ENCODE peak calls at places on chromosomes 1 and 21, in four cellular contexts. One of them, this sample, is unnamed.

GRCh38 chr1:1917995-1918900 is 831 bp downstream of the TMEM52 start:
- DNase-seq in foreskin fibroblast: no peak
- DNase-seq in hepatocyte: peak
- DNase-seq in uterus: no peak
- DNase-seq in this sample: no peak

GRCh38 chr1:54355931-54356679 is 50.1 kb downstream of the SSBP3 start:
- DNase-seq in foreskin fibroblast: no peak
- DNase-seq in hepatocyte: peak
- DNase-seq in uterus: no peak
- DNase-seq in this sample: no peak

GRCh38 chr1:61921435-61921834 is 179.2 kb downstream of the PATJ start:
- DNase-seq in foreskin fibroblast: peak
- DNase-seq in hepatocyte: no peak
- DNase-seq in uterus: no peak
- DNase-seq in this sample: no peak

GRCh38 chr1:112849425-112849966 is 106.5 kb downstream of the SLC16A1 start:
- DNase-seq in foreskin fibroblast: peak
- DNase-seq in hepatocyte: peak
- DNase-seq in uterus: no peak
- DNase-seq in this sample: no peak

GRCh38 chr1:31696246-31696645 is 7.6 kb downstream of the COL16A1 start:
- DNase-seq in foreskin fibroblast: no peak
- DNase-seq in hepatocyte: no peak
- DNase-seq in uterus: no peak
- DNase-seq in this sample: no peak

GRCh38 chr1:15882665-15883064 is 35.2 kb downstream of the SPEN start:
- DNase-seq in foreskin fibroblast: no peak
- DNase-seq in hepatocyte: no peak
- DNase-seq in uterus: no peak
- DNase-seq in this sample: no peak

GRCh38 chr1:165891461-165891860 is 64.0 kb downstream of the UCK2 start:
- DNase-seq in foreskin fibroblast: no peak
- DNase-seq in hepatocyte: no peak
- DNase-seq in uterus: no peak
- DNase-seq in this sample: no peak

GRCh38 chr21:33936221-33937038 is 20.8 kb upstream of the ATP5PO start:
- DNase-seq in foreskin fibroblast: peak
- DNase-seq in hepatocyte: no peak
- DNase-seq in uterus: no peak
- DNase-seq in this sample: no peak

GRCh38 chr1:170307426-170307825 is 161.7 kb downstream of the NTMT2 start:
- DNase-seq in foreskin fibroblast: peak
- DNase-seq in hepatocyte: no peak
- DNase-seq in uterus: no peak
- DNase-seq in this sample: no peak

GRCh38 chr1:222028151-222028550 is 286.3 kb upstream of the DUSP10 start:
- DNase-seq in foreskin fibroblast: no peak
- DNase-seq in hepatocyte: no peak
- DNase-seq in uterus: no peak
- DNase-seq in this sample: no peak

GRCh38 chr1:170321113-170321512 is 175.4 kb downstream of the NTMT2 start:
- DNase-seq in foreskin fibroblast: peak
- DNase-seq in hepatocyte: no peak
- DNase-seq in uterus: no peak
- DNase-seq in this sample: no peak

GRCh38 chr1:10063878-10064277 is 31.1 kb downstream of the UBE4B start:
- DNase-seq in foreskin fibroblast: no peak
- DNase-seq in hepatocyte: no peak
- DNase-seq in uterus: no peak
- DNase-seq in this sample: no peak

GRCh38 chr1:199029855-199030254 is 391.0 kb downstream of the PTPRC start:
- DNase-seq in foreskin fibroblast: peak
- DNase-seq in hepatocyte: no peak
- DNase-seq in uterus: no peak
- DNase-seq in this sample: no peak

GRCh38 chr1:12587981-12588620 is 29.9 kb downstream of the DHRS3 start:
- DNase-seq in foreskin fibroblast: no peak
- DNase-seq in hepatocyte: no peak
- DNase-seq in uterus: no peak
- DNase-seq in this sample: peak

GRCh38 chr1:246111570-246111969 is 395.5 kb downstream of the SMYD3 start:
- DNase-seq in foreskin fibroblast: no peak
- DNase-seq in hepatocyte: no peak
- DNase-seq in uterus: no peak
- DNase-seq in this sample: no peak

GRCh38 chr1:40634901-40635655 is 30.4 kb downstream of the RIMS3 start:
- DNase-seq in foreskin fibroblast: peak
- DNase-seq in hepatocyte: no peak
- DNase-seq in uterus: no peak
- DNase-seq in this sample: no peak

GRCh38 chr1:214476958-214477870 is 74.2 kb downstream of the PTPN14 start:
- DNase-seq in foreskin fibroblast: peak
- DNase-seq in hepatocyte: no peak
- DNase-seq in uterus: no peak
- DNase-seq in this sample: no peak

GRCh38 chr1:105591681-105592080 is 1464.8 kb upstream of the PRMT6 start:
- DNase-seq in foreskin fibroblast: peak
- DNase-seq in hepatocyte: no peak
- DNase-seq in uterus: no peak
- DNase-seq in this sample: no peak
- H3K4me3 ChIP-seq in foreskin fibroblast: no peak
- H3K4me3 ChIP-seq in hepatocyte: no peak
- H3K4me3 ChIP-seq in uterus: no peak
- H3K4me3 ChIP-seq in this sample: no peak

DNA sequence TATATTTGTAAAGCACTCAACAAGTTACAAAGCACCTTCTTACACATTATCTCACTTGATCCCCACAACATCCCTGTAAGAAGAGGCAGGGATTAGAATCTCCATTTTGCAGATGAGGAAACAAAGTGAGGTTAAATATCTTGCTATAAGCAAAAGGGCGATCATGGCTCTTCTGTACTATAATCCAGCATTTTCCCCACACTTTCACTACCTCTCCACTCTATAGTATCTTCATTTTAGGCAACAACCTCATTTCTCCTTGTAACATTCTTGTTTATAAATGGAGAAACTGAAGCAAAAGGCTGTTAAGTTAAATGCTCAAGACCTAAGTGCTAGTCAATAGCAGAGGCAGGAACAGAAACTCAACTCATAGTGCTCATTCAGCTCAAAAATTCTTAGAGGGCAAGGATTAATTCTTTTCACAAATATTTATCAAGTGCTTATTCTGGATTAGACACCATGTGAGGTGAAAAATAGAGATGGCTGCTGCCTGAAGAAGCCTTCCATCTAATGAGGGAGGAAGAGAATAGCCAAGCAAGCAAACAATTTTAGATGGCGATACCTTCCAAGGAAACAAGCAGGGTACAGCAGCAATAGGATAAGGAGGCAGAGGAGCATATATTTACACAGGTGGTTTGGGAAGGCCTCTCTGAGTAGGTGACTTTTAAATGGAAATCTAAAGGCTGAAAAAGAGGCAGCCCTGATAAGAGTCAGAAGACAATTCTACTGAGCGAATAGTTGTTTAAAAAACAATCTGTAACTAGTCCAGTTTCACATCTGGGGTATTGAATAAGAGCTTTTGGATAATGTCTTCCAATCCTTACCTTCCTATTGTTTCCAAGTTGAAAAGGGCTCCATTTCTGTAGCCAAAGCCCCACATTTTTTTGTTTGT is 3.5 kb downstream of the ERRFI1 start:
- DNase-seq in foreskin fibroblast: no peak
- DNase-seq in hepatocyte: no peak
- DNase-seq in uterus: no peak
- DNase-seq in this sample: no peak
- H3K4me3 ChIP-seq in foreskin fibroblast: peak
- H3K4me3 ChIP-seq in hepatocyte: peak
- H3K4me3 ChIP-seq in uterus: peak
- H3K4me3 ChIP-seq in this sample: peak

GRCh38 chr1:25247829-25248754 is 838 bp upstream of the RSRP1 start:
- DNase-seq in foreskin fibroblast: no peak
- DNase-seq in hepatocyte: no peak
- DNase-seq in uterus: no peak
- DNase-seq in this sample: no peak

GRCh38 chr1:25245393-25245792 is 1.9 kb downstream of the RSRP1 start:
- DNase-seq in foreskin fibroblast: no peak
- DNase-seq in hepatocyte: no peak
- DNase-seq in uterus: no peak
- DNase-seq in this sample: no peak

GRCh38 chr1:25246600-25247023 is 642 bp downstream of the RSRP1 start:
- DNase-seq in foreskin fibroblast: peak
- DNase-seq in hepatocyte: peak
- DNase-seq in uterus: peak
- DNase-seq in this sample: no peak

GRCh38 chr1:25247024-25247828 is at the start of gene RSRP1:
- DNase-seq in foreskin fibroblast: peak
- DNase-seq in hepatocyte: peak
- DNase-seq in uterus: peak
- DNase-seq in this sample: peak

GRCh38 chr1:25245809-25246599 is 1.2 kb downstream of the RSRP1 start:
- DNase-seq in foreskin fibroblast: peak
- DNase-seq in hepatocyte: peak
- DNase-seq in uterus: no peak
- DNase-seq in this sample: no peak
- H3K4me3 ChIP-seq in foreskin fibroblast: peak
- H3K4me3 ChIP-seq in hepatocyte: peak
- H3K4me3 ChIP-seq in uterus: peak
- H3K4me3 ChIP-seq in this sample: peak

GRCh38 chr1:151707541-151708065 is 9.0 kb downstream of the CELF3 start:
- DNase-seq in foreskin fibroblast: no peak
- DNase-seq in hepatocyte: no peak
- DNase-seq in uterus: no peak
- DNase-seq in this sample: no peak

GRCh38 chr1:151706464-151707415 is 9.9 kb downstream of the CELF3 start:
- DNase-seq in foreskin fibroblast: no peak
- DNase-seq in hepatocyte: no peak
- DNase-seq in uterus: no peak
- DNase-seq in this sample: no peak

GRCh38 chr1:151710187-151710586 is 6.4 kb downstream of the CELF3 start:
- DNase-seq in foreskin fibroblast: peak
- DNase-seq in hepatocyte: no peak
- DNase-seq in uterus: no peak
- DNase-seq in this sample: peak

GRCh38 chr1:151711044-151711800 is 5.4 kb downstream of the CELF3 start:
- DNase-seq in foreskin fibroblast: no peak
- DNase-seq in hepatocyte: no peak
- DNase-seq in uterus: no peak
- DNase-seq in this sample: no peak

GRCh38 chr1:151708891-151709290 is 7.7 kb downstream of the CELF3 start:
- DNase-seq in foreskin fibroblast: no peak
- DNase-seq in hepatocyte: no peak
- DNase-seq in uterus: no peak
- DNase-seq in this sample: no peak
- H3K4me3 ChIP-seq in foreskin fibroblast: no peak
- H3K4me3 ChIP-seq in hepatocyte: no peak
- H3K4me3 ChIP-seq in uterus: no peak
- H3K4me3 ChIP-seq in this sample: no peak

GRCh38 chr1:27429029-27429425 is 36.6 kb downstream of the GPR3 start:
- DNase-seq in foreskin fibroblast: no peak
- DNase-seq in hepatocyte: no peak
- DNase-seq in uterus: no peak
- DNase-seq in this sample: no peak

GRCh38 chr1:27430903-27431653 is 38.7 kb downstream of the GPR3 start:
- DNase-seq in foreskin fibroblast: peak
- DNase-seq in hepatocyte: no peak
- DNase-seq in uterus: no peak
- DNase-seq in this sample: peak

GRCh38 chr1:27427329-27427728 is 34.9 kb downstream of the GPR3 start:
- DNase-seq in foreskin fibroblast: no peak
- DNase-seq in hepatocyte: no peak
- DNase-seq in uterus: no peak
- DNase-seq in this sample: no peak

GRCh38 chr1:27427836-27428315 is 35.5 kb downstream of the GPR3 start:
- DNase-seq in foreskin fibroblast: peak
- DNase-seq in hepatocyte: no peak
- DNase-seq in uterus: no peak
- DNase-seq in this sample: no peak

GRCh38 chr1:27428316-27429028 is 36.0 kb downstream of the GPR3 start:
- DNase-seq in foreskin fibroblast: peak
- DNase-seq in hepatocyte: peak
- DNase-seq in uterus: no peak
- DNase-seq in this sample: peak
- H3K4me3 ChIP-seq in foreskin fibroblast: no peak
- H3K4me3 ChIP-seq in hepatocyte: no peak
- H3K4me3 ChIP-seq in uterus: peak
- H3K4me3 ChIP-seq in this sample: peak

GRCh38 chr1:175193339-175193950 is 869 bp upstream of the KIAA0040 start:
- DNase-seq in foreskin fibroblast: no peak
- DNase-seq in hepatocyte: no peak
- DNase-seq in uterus: no peak
- DNase-seq in this sample: no peak
- H3K4me3 ChIP-seq in foreskin fibroblast: peak
- H3K4me3 ChIP-seq in hepatocyte: peak
- H3K4me3 ChIP-seq in uterus: peak
- H3K4me3 ChIP-seq in this sample: peak